ENCODE peak calls at places on chromosome 2, in four cellular contexts. A is left ventricle myocardium superior; U is ureter; I is stimulated activated CD4-positive, alpha-beta T cell treated with anti-CD3 and anti-CD28 coated beads, Interleukin-15, amount 100 ng/mL, for 1 hour. B is an unnamed sample.

GRCh38 chr2:96325884-96326255 is 753 bp downstream of the ITPRIPL1 start:
- DNase-seq in A (no peak), U (no peak), I (no peak), B (no peak)

GRCh38 chr2:148658807-148659722 is 14.5 kb downstream of the EPC2 start:
- DNase-seq in A (no peak), U (no peak), I (no peak), B (no peak)

GRCh38 chr2:200762127-200762526 is 49.6 kb upstream of the BZW1 start:
- DNase-seq in A (no peak), U (no peak), I (no peak), B (no peak)

GRCh38 chr2:219519526-219519916 is 5.2 kb downstream of the ASIC4 start:
- DNase-seq in A (no peak), U (no peak), I (no peak), B (no peak)

GRCh38 chr2:225173909-225174308 is 131.6 kb upstream of the DOCK10 start:
- DNase-seq in A (no peak), U (no peak), I (no peak), B (no peak)

GRCh38 chr2:5507374-5507773 is 184.8 kb upstream of the SOX11 start:
- DNase-seq in A (no peak), U (no peak), I (no peak), B (no peak)

GRCh38 chr2:86105969-86106945 is at the start of gene PTCD3:
- DNase-seq in A (peak), U (peak), I (peak), B (peak)

GRCh38 chr2:237150831-237151230 is 65.1 kb downstream of the COPS8 start:
- DNase-seq in A (no peak), U (peak), I (no peak), B (no peak)

GRCh38 chr2:233386382-233387041 is 32.2 kb downstream of the DGKD start:
- DNase-seq in A (no peak), U (no peak), I (no peak), B (no peak)

GRCh38 chr2:24359129-24359528 is 1.2 kb downstream of the ITSN2 start:
- DNase-seq in A (no peak), U (no peak), I (no peak), B (no peak)

GRCh38 chr2:15675456-15676195 is 84.0 kb downstream of the DDX1 start:
- DNase-seq in A (no peak), U (no peak), I (no peak), B (no peak)

GRCh38 chr2:24620936-24621335 is 129.9 kb downstream of the NCOA1 start:
- DNase-seq in A (no peak), U (no peak), I (no peak), B (no peak)

GRCh38 chr2:64419591-64420165 is 34.3 kb upstream of the LGALSL start:
- DNase-seq in A (no peak), U (no peak), I (no peak), B (no peak)

GRCh38 chr2:175256806-175257585 is 75.5 kb upstream of the ATP5MC3 start:
- DNase-seq in A (peak), U (no peak), I (no peak), B (peak)

GRCh38 chr2:206799083-206799482 is 33.7 kb downstream of the FASTKD2 start:
- DNase-seq in A (no peak), U (no peak), I (no peak), B (no peak)

GRCh38 chr2:108640731-108641130 is 78.6 kb upstream of the RANBP2 start:
- DNase-seq in A (no peak), U (no peak), I (no peak), B (no peak)

GRCh38 chr2:32009479-32010256 is 1.1 kb downstream of the MEMO1 start:
- DNase-seq in A (peak), U (peak), I (no peak), B (peak)

GRCh38 chr2:165237056-165237455 is 2.2 kb upstream of the SCN2A start:
- DNase-seq in A (no peak), U (no peak), I (no peak), B (no peak)

GRCh38 chr2:220555961-220556360 is 928.5 kb downstream of the SLC4A3 start:
- DNase-seq in A (no peak), U (no peak), I (no peak), B (no peak)

GRCh38 chr2:106705877-106706276 is 180.1 kb downstream of the ST6GAL2 start:
- DNase-seq in A (no peak), U (no peak), I (no peak), B (no peak)

GRCh38 chr2:129253461-129253812 is 726.0 kb upstream of the RAB6C start:
- DNase-seq in A (no peak), U (no peak), I (no peak), B (no peak)

GRCh38 chr2:42659601-42660000 is 91.2 kb downstream of the MTA3 start:
- DNase-seq in A (no peak), U (no peak), I (no peak), B (no peak)

GRCh38 chr2:215031330-215031729 is 107.1 kb downstream of the ABCA12 start:
- DNase-seq in A (no peak), U (no peak), I (no peak), B (no peak)

GRCh38 chr2:2747797-2748301 is 416.8 kb upstream of the MYT1L start:
- DNase-seq in A (no peak), U (no peak), I (no peak), B (no peak)

GRCh38 chr2:217060951-217061547 is 201.2 kb upstream of the TNP1 start:
- DNase-seq in A (no peak), U (no peak), I (no peak), B (no peak)

GRCh38 chr2:200049086-200049485 is 93.7 kb downstream of the MAIP1 start:
- DNase-seq in A (no peak), U (no peak), I (no peak), B (no peak)